ENCODE peak calls at places on chromosomes 6 and 20, in five cellular contexts. N is fibroblast of villous mesenchyme, Z is uterus, R is astrocyte of the spinal cord, F is foreskin keratinocyte. E is an unnamed sample.
A peak's percentile ranks its signal among the peaks of the same experiment; 100 is the strongest.

GRCh38 chr20:35912877-35913276 is 41.4 kb downstream of the SCAND1 start:
- DNase-seq in R (no peak), N (no peak), Z (no peak), F (no peak), E (no peak)

GRCh38 chr20:2131366-2131765 is 29.7 kb downstream of the STK35 start:
- DNase-seq in Z (no peak), N (no peak), F (peak; percentile 63), R (peak; percentile 65), E (no peak)

GRCh38 chr6:161233986-161234620 is 39.8 kb downstream of the AGPAT4 start:
- DNase-seq in Z (peak; percentile 88), F (peak; percentile 82), N (peak; percentile 98), R (peak; percentile 93), E (no peak)

GRCh38 chr6:125104425-125104824 is 49.1 kb upstream of the TPD52L1 start:
- DNase-seq in F (peak; percentile 85), N (peak; percentile 55), Z (no peak), R (peak; percentile 89), E (no peak)

GRCh38 chr6:137729866-137730629 is 137.0 kb upstream of the TNFAIP3 start:
- DNase-seq in R (no peak), Z (no peak), N (peak; percentile 74), F (no peak), E (no peak)

GRCh38 chr6:98759459-98759858 is 74.9 kb upstream of the POU3F2 start:
- DNase-seq in F (no peak), N (no peak), Z (no peak), R (no peak), E (no peak)

GRCh38 chr6:88008411-88008810 is 39.2 kb upstream of the SPACA1 start:
- DNase-seq in N (no peak), Z (no peak), F (no peak), R (no peak), E (no peak)

GRCh38 chr6:14871196-14871595 is 374.7 kb upstream of the JARID2 start:
- DNase-seq in Z (no peak), F (peak; percentile 20), N (no peak), R (no peak), E (no peak)

GRCh38 chr20:19944772-19945459 is 72.2 kb upstream of the NAA20 start:
- DNase-seq in N (peak; percentile 23), R (peak; percentile 81), F (no peak), Z (no peak), E (no peak)

GRCh38 chr20:59939052-59939878 is 840 bp downstream of the PPP1R3D start:
- DNase-seq in Z (peak; percentile 23), N (no peak), R (no peak), F (no peak), E (no peak)

GRCh38 chr6:157647261-157647915 is 175.7 kb upstream of the SNX9 start:
- DNase-seq in N (no peak), F (no peak), Z (no peak), R (no peak), E (no peak)

GRCh38 chr6:145076110-145076841 is 659.0 kb downstream of the EPM2A start:
- DNase-seq in N (no peak), R (no peak), Z (no peak), F (no peak), E (no peak)

GRCh38 chr6:170345662-170346061 is 39.1 kb downstream of the FAM120B start:
- DNase-seq in F (no peak), Z (no peak), R (peak; percentile 17), N (no peak), E (no peak)

GRCh38 chr20:32231847-32232246 is 24.2 kb downstream of the POFUT1 start:
- DNase-seq in N (peak; percentile 48), R (peak; percentile 17), Z (no peak), F (no peak), E (no peak)

GRCh38 chr6:63624091-63624490 is 11.5 kb upstream of the PHF3 start:
- DNase-seq in R (no peak), F (no peak), Z (no peak), N (no peak), E (no peak)

GRCh38 chr6:105545947-105546710 is 143.2 kb upstream of the PREP start:
- DNase-seq in Z (peak; percentile 32), F (peak; percentile 78), N (peak; percentile 97), R (no peak), E (no peak)

GRCh38 chr20:48295445-48295903 is 510.2 kb upstream of the SULF2 start:
- DNase-seq in R (peak; percentile 93), Z (peak; percentile 49), F (peak; percentile 95), N (peak; percentile 94), E (no peak)

GRCh38 chr20:63130654-63131577 is 85.0 kb downstream of the YTHDF1 start:
- DNase-seq in R (no peak), N (no peak), F (no peak), Z (no peak), E (no peak)

GRCh38 chr20:9838378-9839295 is at the start of gene PAK5:
- DNase-seq in N (peak; percentile 2), Z (no peak), F (peak; percentile 6), R (peak; percentile 48), E (peak; percentile 30)

GRCh38 chr6:166307981-166308768 is at the start of gene PRR18:
- DNase-seq in F (no peak), R (no peak), Z (no peak), N (no peak), E (no peak)

GRCh38 chr20:16719421-16719820 is 10.4 kb upstream of the SNRPB2 start:
- DNase-seq in N (no peak), Z (no peak), F (no peak), R (no peak), E (no peak)

GRCh38 chr6:113786168-113786567 is 71.0 kb upstream of the MARCKS start:
- DNase-seq in N (no peak), Z (no peak), F (no peak), R (no peak), E (no peak)

GRCh38 chr6:147553099-147553498 is 44.6 kb downstream of the SAMD5 start:
- DNase-seq in Z (no peak), R (no peak), N (no peak), F (no peak), E (no peak)

GRCh38 chr6:74731204-74731603 is 474.6 kb downstream of the COL12A1 start:
- DNase-seq in N (peak; percentile 17), Z (no peak), R (peak; percentile 73), F (no peak), E (no peak)

GRCh38 chr6:158406736-158407135 is 94.5 kb downstream of the TULP4 start:
- DNase-seq in F (no peak), Z (no peak), N (no peak), R (no peak), E (no peak)

GRCh38 chr6:31474871-31475286 is 23.1 kb upstream of the MICB start:
- DNase-seq in Z (no peak), R (no peak), N (no peak), F (no peak), E (no peak)
- TF ChIP-seq CTCF in Z (no peak), R (peak; percentile 38), N (peak; percentile 36), F (no peak), E (no peak)

GRCh38 chr6:131929227-131929626 is 21.9 kb downstream of the CCN2 start:
- DNase-seq in R (no peak), F (no peak), Z (no peak), N (no peak), E (no peak)

GRCh38 chr6:131923356-131923755 is 27.8 kb downstream of the CCN2 start:
- DNase-seq in F (peak; percentile 49), R (peak; percentile 56), Z (peak; percentile 51), N (peak; percentile 72), E (no peak)

GRCh38 chr6:131920656-131921055 is 30.5 kb downstream of the CCN2 start:
- DNase-seq in N (no peak), R (no peak), Z (no peak), F (no peak), E (no peak)

DNA sequence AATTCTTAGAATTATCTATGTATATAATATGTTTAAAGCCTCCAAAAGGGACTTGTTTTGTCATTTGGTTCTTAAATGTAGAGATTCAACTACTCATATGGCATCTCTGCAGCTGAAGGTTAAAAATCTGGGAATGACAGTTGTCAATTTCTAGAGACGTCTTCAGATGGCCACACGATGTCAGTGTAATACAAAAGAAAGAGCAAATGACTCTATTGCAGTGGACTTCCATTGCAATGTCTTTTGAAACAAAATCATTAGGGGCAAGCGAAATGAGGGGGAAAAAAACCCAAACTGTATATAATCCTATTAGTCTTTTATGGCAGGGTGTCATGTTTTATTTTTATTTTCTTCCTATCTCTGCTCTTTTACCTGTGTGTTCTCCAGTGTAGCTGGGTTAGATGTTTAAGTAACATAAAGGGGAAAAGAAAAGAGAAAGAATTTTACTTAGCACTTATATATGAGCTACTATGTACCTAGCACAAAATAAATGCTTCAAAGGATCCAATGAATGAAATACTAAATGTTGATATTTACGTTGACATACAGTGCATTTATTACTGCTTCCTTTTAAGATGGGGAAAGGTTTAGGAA is 26.2 kb downstream of the CCN2 start:
- DNase-seq in F (peak; percentile 41), R (peak; percentile 70), N (peak; percentile 56), Z (no peak), E (no peak)
- TF ChIP-seq CTCF in F (peak; percentile 82), R (peak; percentile 53), N (peak; percentile 70), Z (peak; percentile 56), E (peak; percentile 43)

DNA sequence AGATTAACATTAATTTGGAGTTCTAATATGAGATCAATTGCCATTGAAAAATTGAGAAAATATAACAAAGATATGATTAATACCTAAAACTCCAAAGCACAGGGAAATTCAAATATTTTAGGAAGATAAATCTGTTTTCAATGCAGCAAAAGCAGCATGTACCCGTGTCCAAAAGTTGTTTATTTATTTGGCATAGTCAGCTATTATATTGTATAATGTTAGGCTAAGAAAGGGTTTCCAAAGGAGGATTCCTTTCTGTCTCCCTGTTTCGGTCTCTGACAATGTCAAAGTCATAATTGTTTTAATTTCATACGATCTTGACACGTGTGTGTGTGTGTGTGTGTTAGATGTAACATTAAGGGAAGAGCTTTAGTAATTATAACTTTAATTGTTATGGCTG is 914.5 kb downstream of the EYS start:
- DNase-seq in N (no peak), Z (no peak), F (no peak), R (no peak), E (no peak)
- TF ChIP-seq CTCF in N (no peak), Z (no peak), F (no peak), R (no peak), E (no peak)

GRCh38 chr6:33278392-33278741 is 1.4 kb downstream of the B3GALT4 start:
- DNase-seq in Z (no peak), N (no peak), F (no peak), R (no peak), E (no peak)

GRCh38 chr6:33278810-33279209 is 1.9 kb downstream of the B3GALT4 start:
- DNase-seq in F (no peak), Z (no peak), N (no peak), R (no peak), E (no peak)

GRCh38 chr6:33279257-33279695 is 2.4 kb downstream of the B3GALT4 start:
- DNase-seq in R (no peak), Z (no peak), F (no peak), N (no peak), E (no peak)

GRCh38 chr6:33280539-33280938 is 3.6 kb downstream of the B3GALT4 start:
- DNase-seq in Z (no peak), N (no peak), R (no peak), F (no peak), E (no peak)

DNA sequence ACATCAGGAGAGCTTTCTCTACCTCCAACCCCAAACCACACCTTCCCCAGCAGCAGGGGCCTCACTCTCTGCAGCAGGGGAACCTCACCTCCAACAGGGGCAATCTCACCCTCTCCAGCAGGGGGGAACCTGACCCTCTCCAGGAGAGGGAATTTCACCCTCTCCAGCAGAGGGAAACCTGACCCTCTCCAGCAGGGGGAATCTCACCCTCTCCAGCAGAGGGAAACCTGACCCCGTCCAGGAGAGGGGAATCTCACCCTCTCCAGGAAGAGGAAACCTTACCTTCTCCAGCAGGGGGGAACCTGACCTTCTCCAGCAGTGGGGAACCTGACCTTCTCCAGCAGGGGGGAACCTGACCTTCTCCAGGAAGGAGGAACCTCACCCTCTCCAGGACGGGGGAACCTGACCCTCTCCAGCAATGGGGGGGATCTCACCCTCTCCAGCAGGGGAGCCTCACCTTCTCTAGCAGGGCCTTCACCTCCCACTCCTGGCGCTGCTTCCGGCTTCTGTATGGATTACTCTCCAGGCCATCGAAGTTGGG is 3.1 kb downstream of the B3GALT4 start:
- DNase-seq in F (peak; percentile 58), Z (no peak), N (peak; percentile 47), R (peak; percentile 45), E (no peak)
- TF ChIP-seq CTCF in F (peak; percentile 97), Z (no peak), N (peak; percentile 60), R (peak; percentile 53), E (peak; percentile 56)

E was measured in D721Med.